ENCODE peak calls at places on chromosomes 11 and 22, in ten cellular contexts. One of them, this sample, is unnamed.

GRCh38 chr11:67268036-67268683 is 1.9 kb downstream of the GRK2 start:
- DNase-seq in NCI-H345: no peak
- DNase-seq in stimulated activated CD4-positive, alpha-beta T cell treated with anti-CD3 and anti-CD28 coated beads, Interleukin-2, amount 100 ng/mL, for 4 hours: no peak
- DNase-seq in DMS153: no peak
- DNase-seq in activated effector memory CD4-positive, alpha-beta T cell treated with Interleukin-2 at 50 U/mL for 16 hours: peak
- DNase-seq in NCI-H2081: no peak
- DNase-seq in H54: no peak
- DNase-seq in lower leg skin: no peak
- DNase-seq in left cardiac atrium: peak
- DNase-seq in SK-N-SH: no peak
- DNase-seq in this sample: no peak

GRCh38 chr11:92702037-92702436 is 267.4 kb upstream of the MTNR1B start:
- DNase-seq in NCI-H345: no peak
- DNase-seq in stimulated activated CD4-positive, alpha-beta T cell treated with anti-CD3 and anti-CD28 coated beads, Interleukin-2, amount 100 ng/mL, for 4 hours: no peak
- DNase-seq in DMS153: no peak
- DNase-seq in activated effector memory CD4-positive, alpha-beta T cell treated with Interleukin-2 at 50 U/mL for 16 hours: no peak
- DNase-seq in NCI-H2081: no peak
- DNase-seq in H54: no peak
- DNase-seq in lower leg skin: no peak
- DNase-seq in left cardiac atrium: no peak
- DNase-seq in SK-N-SH: no peak
- DNase-seq in this sample: no peak

GRCh38 chr11:115580927-115581680 is 76.9 kb upstream of the CADM1 start:
- DNase-seq in NCI-H345: peak
- DNase-seq in stimulated activated CD4-positive, alpha-beta T cell treated with anti-CD3 and anti-CD28 coated beads, Interleukin-2, amount 100 ng/mL, for 4 hours: no peak
- DNase-seq in DMS153: peak
- DNase-seq in activated effector memory CD4-positive, alpha-beta T cell treated with Interleukin-2 at 50 U/mL for 16 hours: no peak
- DNase-seq in NCI-H2081: no peak
- DNase-seq in H54: no peak
- DNase-seq in lower leg skin: no peak
- DNase-seq in left cardiac atrium: peak
- DNase-seq in SK-N-SH: peak
- DNase-seq in this sample: peak

GRCh38 chr22:46406349-46406748 is 70.8 kb downstream of the TRMU start:
- DNase-seq in NCI-H345: no peak
- DNase-seq in stimulated activated CD4-positive, alpha-beta T cell treated with anti-CD3 and anti-CD28 coated beads, Interleukin-2, amount 100 ng/mL, for 4 hours: no peak
- DNase-seq in DMS153: no peak
- DNase-seq in activated effector memory CD4-positive, alpha-beta T cell treated with Interleukin-2 at 50 U/mL for 16 hours: no peak
- DNase-seq in NCI-H2081: no peak
- DNase-seq in H54: no peak
- DNase-seq in lower leg skin: no peak
- DNase-seq in left cardiac atrium: peak
- DNase-seq in SK-N-SH: no peak
- DNase-seq in this sample: no peak

GRCh38 chr11:69131644-69132300 is 24.0 kb upstream of the SMIM38 start:
- DNase-seq in NCI-H345: peak
- DNase-seq in stimulated activated CD4-positive, alpha-beta T cell treated with anti-CD3 and anti-CD28 coated beads, Interleukin-2, amount 100 ng/mL, for 4 hours: no peak
- DNase-seq in DMS153: no peak
- DNase-seq in activated effector memory CD4-positive, alpha-beta T cell treated with Interleukin-2 at 50 U/mL for 16 hours: no peak
- DNase-seq in NCI-H2081: no peak
- DNase-seq in H54: peak
- DNase-seq in lower leg skin: peak
- DNase-seq in left cardiac atrium: peak
- DNase-seq in SK-N-SH: peak
- DNase-seq in this sample: peak

GRCh38 chr11:64710418-64711137 is 12.4 kb downstream of the NRXN2 start:
- DNase-seq in NCI-H345: no peak
- DNase-seq in stimulated activated CD4-positive, alpha-beta T cell treated with anti-CD3 and anti-CD28 coated beads, Interleukin-2, amount 100 ng/mL, for 4 hours: no peak
- DNase-seq in DMS153: no peak
- DNase-seq in activated effector memory CD4-positive, alpha-beta T cell treated with Interleukin-2 at 50 U/mL for 16 hours: no peak
- DNase-seq in NCI-H2081: no peak
- DNase-seq in H54: no peak
- DNase-seq in lower leg skin: no peak
- DNase-seq in left cardiac atrium: no peak
- DNase-seq in SK-N-SH: no peak
- DNase-seq in this sample: no peak

GRCh38 chr11:108886608-108887007 is 221.7 kb downstream of the DDX10 start:
- DNase-seq in NCI-H345: no peak
- DNase-seq in stimulated activated CD4-positive, alpha-beta T cell treated with anti-CD3 and anti-CD28 coated beads, Interleukin-2, amount 100 ng/mL, for 4 hours: no peak
- DNase-seq in DMS153: no peak
- DNase-seq in activated effector memory CD4-positive, alpha-beta T cell treated with Interleukin-2 at 50 U/mL for 16 hours: no peak
- DNase-seq in NCI-H2081: no peak
- DNase-seq in H54: no peak
- DNase-seq in lower leg skin: no peak
- DNase-seq in left cardiac atrium: no peak
- DNase-seq in SK-N-SH: no peak
- DNase-seq in this sample: no peak

GRCh38 chr11:77081381-77081851 is 14.6 kb downstream of the CAPN5 start:
- DNase-seq in NCI-H345: no peak
- DNase-seq in stimulated activated CD4-positive, alpha-beta T cell treated with anti-CD3 and anti-CD28 coated beads, Interleukin-2, amount 100 ng/mL, for 4 hours: no peak
- DNase-seq in DMS153: no peak
- DNase-seq in activated effector memory CD4-positive, alpha-beta T cell treated with Interleukin-2 at 50 U/mL for 16 hours: no peak
- DNase-seq in NCI-H2081: no peak
- DNase-seq in H54: no peak
- DNase-seq in lower leg skin: peak
- DNase-seq in left cardiac atrium: no peak
- DNase-seq in SK-N-SH: peak
- DNase-seq in this sample: no peak

GRCh38 chr11:71301046-71301857 is 48.9 kb upstream of the SHANK2 start:
- DNase-seq in NCI-H345: no peak
- DNase-seq in stimulated activated CD4-positive, alpha-beta T cell treated with anti-CD3 and anti-CD28 coated beads, Interleukin-2, amount 100 ng/mL, for 4 hours: no peak
- DNase-seq in DMS153: no peak
- DNase-seq in activated effector memory CD4-positive, alpha-beta T cell treated with Interleukin-2 at 50 U/mL for 16 hours: no peak
- DNase-seq in NCI-H2081: no peak
- DNase-seq in H54: no peak
- DNase-seq in lower leg skin: peak
- DNase-seq in left cardiac atrium: no peak
- DNase-seq in SK-N-SH: no peak
- DNase-seq in this sample: no peak

GRCh38 chr11:113781682-113782081 is 2.1 kb downstream of the CLDN25 start:
- DNase-seq in NCI-H345: no peak
- DNase-seq in stimulated activated CD4-positive, alpha-beta T cell treated with anti-CD3 and anti-CD28 coated beads, Interleukin-2, amount 100 ng/mL, for 4 hours: no peak
- DNase-seq in DMS153: no peak
- DNase-seq in activated effector memory CD4-positive, alpha-beta T cell treated with Interleukin-2 at 50 U/mL for 16 hours: no peak
- DNase-seq in NCI-H2081: no peak
- DNase-seq in H54: no peak
- DNase-seq in lower leg skin: no peak
- DNase-seq in left cardiac atrium: no peak
- DNase-seq in SK-N-SH: no peak
- DNase-seq in this sample: no peak

GRCh38 chr11:134843020-134843419 is 431.0 kb upstream of the B3GAT1 start:
- DNase-seq in NCI-H345: no peak
- DNase-seq in stimulated activated CD4-positive, alpha-beta T cell treated with anti-CD3 and anti-CD28 coated beads, Interleukin-2, amount 100 ng/mL, for 4 hours: no peak
- DNase-seq in DMS153: no peak
- DNase-seq in activated effector memory CD4-positive, alpha-beta T cell treated with Interleukin-2 at 50 U/mL for 16 hours: no peak
- DNase-seq in NCI-H2081: no peak
- DNase-seq in H54: no peak
- DNase-seq in lower leg skin: peak
- DNase-seq in left cardiac atrium: no peak
- DNase-seq in SK-N-SH: no peak
- DNase-seq in this sample: no peak

This sample was measured in NCI-H146.